ENCODE peak calls at places on chromosomes 16 and 17, in ten cellular contexts. T, C, Z, O, N, E, B, A, K and Q are unnamed samples.

GRCh38 chr16:2015947-2016208 is 3.7 kb upstream of the NPW start:
- ATAC-seq in T (no peak), C (no peak), Z (no peak), O (no peak), N (no peak), E (no peak), B (no peak), A (no peak), K (no peak), Q (no peak)

GRCh38 chr17:79907855-79908254 is 68.6 kb upstream of the CBX4 start:
- ATAC-seq in T (peak; percentile 57), C (no peak), Z (peak; percentile 44), O (peak; percentile 78), N (no peak), E (no peak), B (no peak), A (no peak), K (no peak), Q (no peak)

GRCh38 chr17:82703036-82703745 is 4.7 kb upstream of the RAB40B start:
- ATAC-seq in T (no peak), C (no peak), Z (no peak), O (no peak), N (no peak), E (no peak), B (no peak), A (no peak), K (no peak), Q (no peak)

GRCh38 chr17:74297941-74298340 is 23.9 kb downstream of the DNAI2 start:
- ATAC-seq in T (no peak), C (no peak), Z (no peak), O (no peak), N (no peak), E (no peak), B (peak; percentile 99), A (no peak), K (no peak), Q (no peak)

GRCh38 chr17:21535686-21536085 is 156.6 kb upstream of the KCNJ18 start:
- ATAC-seq in T (no peak), C (no peak), Z (no peak), O (no peak), N (no peak), E (no peak), B (no peak), A (no peak), K (no peak), Q (no peak)

GRCh38 chr17:68821860-68822693 is 133.1 kb downstream of the ABCA8 start:
- ATAC-seq in T (no peak), C (no peak), Z (peak; percentile 28), O (peak; percentile 48), N (no peak), E (no peak), B (no peak), A (no peak), K (no peak), Q (no peak)

GRCh38 chr17:49822829-49823228 is 25.0 kb downstream of the TAC4 start:
- ATAC-seq in T (no peak), C (no peak), Z (peak; percentile 87), O (peak; percentile 71), N (no peak), E (no peak), B (no peak), A (no peak), K (no peak), Q (no peak)

GRCh38 chr16:57115504-57116182 is 23.3 kb downstream of the CPNE2 start:
- ATAC-seq in T (peak; percentile 82), C (no peak), Z (peak; percentile 94), O (peak; percentile 84), N (no peak), E (no peak), B (no peak), A (no peak), K (no peak), Q (no peak)

GRCh38 chr17:67221062-67221998 is 23.7 kb downstream of the HELZ start:
- ATAC-seq in T (peak; percentile 55), C (peak; percentile 70), Z (peak; percentile 81), O (peak; percentile 75), N (peak; percentile 94), E (peak; percentile 80), B (no peak), A (peak; percentile 52), K (peak; percentile 37), Q (no peak)

GRCh38 chr17:39152134-39152884 is 872 bp upstream of the PLXDC1 start:
- ATAC-seq in T (no peak), C (no peak), Z (peak; percentile 29), O (peak; percentile 0), N (no peak), E (no peak), B (no peak), A (no peak), K (peak; percentile 26), Q (no peak)

GRCh38 chr16:89482087-89482823 is 8.1 kb downstream of the ANKRD11 start:
- ATAC-seq in T (peak; percentile 23), C (no peak), Z (peak; percentile 31), O (peak; percentile 17), N (no peak), E (no peak), B (no peak), A (no peak), K (no peak), Q (no peak)

GRCh38 chr16:3431779-3432219 is 11.5 kb downstream of the ZNF597 start:
- ATAC-seq in T (peak; percentile 81), C (no peak), Z (peak; percentile 77), O (peak; percentile 71), N (peak; percentile 90), E (peak; percentile 83), B (peak; percentile 76), A (peak; percentile 45), K (peak; percentile 63), Q (peak; percentile 77)

GRCh38 chr16:13909872-13910303 is 10.1 kb upstream of the ERCC4 start:
- ATAC-seq in T (peak; percentile 82), C (no peak), Z (peak; percentile 96), O (peak; percentile 95), N (no peak), E (no peak), B (no peak), A (no peak), K (no peak), Q (no peak)

GRCh38 chr16:67011274-67011673 is 17.7 kb upstream of the CBFB start:
- ATAC-seq in T (no peak), C (no peak), Z (no peak), O (no peak), N (no peak), E (no peak), B (no peak), A (no peak), K (no peak), Q (no peak)

GRCh38 chr16:47715442-47716054 is 254.4 kb downstream of the PHKB start:
- ATAC-seq in T (no peak), C (no peak), Z (no peak), O (no peak), N (no peak), E (no peak), B (no peak), A (no peak), K (no peak), Q (no peak)

GRCh38 chr17:36602924-36603384 is 1.6 kb downstream of the MRM1 start:
- ATAC-seq in T (no peak), C (peak; percentile 56), Z (no peak), O (no peak), N (peak; percentile 39), E (peak; percentile 24), B (no peak), A (peak; percentile 46), K (peak; percentile 20), Q (no peak)

GRCh38 chr16:27769561-27770222 is 219.7 kb downstream of the KATNIP start:
- ATAC-seq in T (no peak), C (no peak), Z (no peak), O (no peak), N (no peak), E (no peak), B (no peak), A (no peak), K (no peak), Q (no peak)

GRCh38 chr17:41634639-41635038 is 10.3 kb upstream of the KRT17 start:
- ATAC-seq in T (peak; percentile 12), C (no peak), Z (no peak), O (no peak), N (no peak), E (no peak), B (no peak), A (no peak), K (no peak), Q (no peak)

GRCh38 chr17:55794681-55795080 is 43.8 kb downstream of the PCTP start:
- ATAC-seq in T (no peak), C (no peak), Z (no peak), O (no peak), N (no peak), E (no peak), B (no peak), A (no peak), K (no peak), Q (no peak)

GRCh38 chr17:82173351-82174041 is 39.1 kb downstream of the CCDC57 start:
- ATAC-seq in T (no peak), C (no peak), Z (no peak), O (no peak), N (no peak), E (no peak), B (no peak), A (no peak), K (no peak), Q (no peak)

GRCh38 chr17:14337596-14338079 is 36.8 kb downstream of the HS3ST3B1 start:
- ATAC-seq in T (no peak), C (no peak), Z (no peak), O (no peak), N (no peak), E (no peak), B (peak; percentile 94), A (no peak), K (no peak), Q (peak; percentile 96)

GRCh38 chr17:28228109-28228840 is 90.7 kb upstream of the TMEM97 start:
- ATAC-seq in T (no peak), C (no peak), Z (no peak), O (peak; percentile 36), N (no peak), E (no peak), B (peak; percentile 31), A (peak; percentile 57), K (no peak), Q (peak; percentile 34)

GRCh38 chr17:59300941-59301340 is 30.5 kb upstream of the YPEL2 start:
- ATAC-seq in T (no peak), C (no peak), Z (no peak), O (no peak), N (no peak), E (no peak), B (no peak), A (peak; percentile 81), K (no peak), Q (peak; percentile 53)